ENCODE peak calls at places on chromosomes 1 and 21, in six cellular contexts. S is choroid plexus epithelial cell, U is astrocyte of the cerebellum, H is fibroblast of pulmonary artery, R is cardiac fibroblast, Z is neuronal stem cell. T is an unnamed sample.

GRCh38 chr1:205950280-205950679 is 7.0 kb upstream of the SLC26A9 start:
- DNase-seq in S (peak), U (peak), H (peak), R (peak), Z (no peak), T (no peak)

GRCh38 chr1:8061210-8061609 is 35.1 kb upstream of the ERRFI1 start:
- DNase-seq in S (peak), U (peak), H (peak), R (peak), Z (no peak), T (peak)

GRCh38 chr1:117967900-117968299 is 38.4 kb downstream of the WDR3 start:
- DNase-seq in S (peak), U (peak), H (peak), R (peak), Z (no peak), T (no peak)

GRCh38 chr1:223175032-223175431 is 32.0 kb upstream of the TLR5 start:
- DNase-seq in S (no peak), U (no peak), H (no peak), R (no peak), Z (no peak), T (no peak)

GRCh38 chr1:225817611-225818061 is 7.7 kb downstream of the EPHX1 start:
- DNase-seq in S (peak), U (peak), H (peak), R (peak), Z (no peak), T (peak)

GRCh38 chr1:76640092-76640491 is 227.2 kb upstream of the ST6GALNAC5 start:
- DNase-seq in S (peak), U (no peak), H (peak), R (no peak), Z (no peak), T (no peak)

GRCh38 chr1:173405281-173405680 is 71.9 kb upstream of the PRDX6 start:
- DNase-seq in S (no peak), U (no peak), H (no peak), R (no peak), Z (no peak), T (no peak)

GRCh38 chr21:41112740-41113692 is 54.9 kb upstream of the BACE2 start:
- DNase-seq in S (peak), U (peak), H (peak), R (peak), Z (peak), T (peak)

DNA sequence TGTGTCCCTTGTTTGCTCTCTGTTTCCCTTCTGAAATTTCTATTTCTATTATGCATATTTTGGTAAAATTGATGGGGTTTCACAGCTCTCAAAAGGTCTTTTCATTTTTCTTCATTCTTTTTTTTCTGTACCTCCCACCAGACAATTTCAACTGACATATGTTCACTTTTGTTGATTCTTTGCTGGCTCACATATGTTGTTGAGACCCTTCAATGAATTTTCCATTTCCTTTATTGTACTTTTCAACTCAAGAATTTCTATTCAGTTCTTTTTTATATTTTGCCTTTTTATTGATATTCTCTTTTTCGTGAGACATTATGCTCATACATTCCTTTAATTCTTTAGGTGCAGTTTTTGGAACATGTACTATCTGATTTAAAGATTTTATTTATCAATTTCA is 102.6 kb upstream of the GRIK1 start:
- DNase-seq in S (no peak), U (no peak), H (no peak), R (no peak), Z (no peak), T (no peak)
- H3K4me3 ChIP-seq in S (no peak), U (no peak), H (no peak), R (no peak), Z (no peak), T (no peak)

GRCh38 chr1:57327946-57328345 is 95.9 kb downstream of the DAB1 start:
- DNase-seq in S (no peak), U (no peak), H (no peak), R (no peak), Z (no peak), T (no peak)
- H3K4me3 ChIP-seq in S (no peak), U (no peak), H (no peak), R (no peak), Z (no peak), T (no peak)

GRCh38 chr1:198161718-198162090 is 4.9 kb downstream of the NEK7 start:
- DNase-seq in S (no peak), U (no peak), H (no peak), R (no peak), Z (no peak), T (no peak)
- H3K4me3 ChIP-seq in S (no peak), U (no peak), H (no peak), R (no peak), Z (no peak), T (no peak)

DNA sequence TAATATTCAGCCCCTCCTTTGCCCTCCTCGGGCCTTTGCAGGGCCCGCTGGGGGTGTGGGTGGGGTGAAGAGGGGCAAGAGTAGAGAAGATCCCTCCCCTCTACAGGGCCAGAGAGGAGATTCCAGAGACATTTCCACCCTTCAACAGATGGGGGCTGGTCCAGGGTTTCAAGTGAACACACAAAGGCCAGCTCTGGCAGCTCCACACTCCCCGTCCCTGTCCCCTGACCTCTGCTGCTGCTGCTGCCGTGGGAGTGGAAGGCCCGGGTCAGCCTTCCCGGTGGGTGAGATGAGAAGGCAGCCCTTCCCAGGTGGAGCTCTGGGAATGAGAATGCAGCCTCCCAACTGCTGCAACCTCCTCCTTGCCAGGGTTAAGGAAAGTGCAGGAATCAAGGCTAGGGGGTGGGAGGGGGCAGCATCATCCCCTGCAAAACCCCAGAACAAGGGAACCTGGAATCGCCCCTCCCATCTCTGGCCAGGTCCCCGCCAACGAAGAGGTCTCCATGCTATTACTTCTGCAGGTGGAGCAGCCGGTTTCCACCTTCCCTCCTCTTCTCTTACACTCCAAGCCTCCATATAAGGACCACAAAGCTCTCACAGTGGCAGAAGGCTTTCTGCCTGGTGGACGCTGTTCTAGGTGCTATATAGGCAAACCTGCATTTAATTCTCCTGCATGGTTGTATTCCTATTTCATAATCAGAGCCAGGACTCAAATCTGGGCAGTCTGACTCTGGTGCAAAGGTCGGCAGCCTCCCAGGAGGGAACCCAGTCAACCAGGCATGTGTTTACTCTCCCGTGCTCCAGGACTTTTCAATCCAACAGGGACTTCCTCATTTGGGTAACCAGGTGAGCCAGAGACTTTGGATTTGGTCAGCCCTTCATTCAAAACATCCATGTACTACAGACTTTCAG is 22.9 kb upstream of the ARHGEF10L start:
- DNase-seq in S (no peak), U (no peak), H (no peak), R (no peak), Z (no peak), T (no peak)
- H3K4me3 ChIP-seq in S (no peak), U (no peak), H (no peak), R (no peak), Z (no peak), T (no peak)

GRCh38 chr1:1626207-1627141 is 5.5 kb upstream of the MMP23B start:
- DNase-seq in S (no peak), U (no peak), H (no peak), R (no peak), Z (no peak), T (no peak)
- H3K4me3 ChIP-seq in S (no peak), U (no peak), H (no peak), R (no peak), Z (no peak), T (no peak)

DNA sequence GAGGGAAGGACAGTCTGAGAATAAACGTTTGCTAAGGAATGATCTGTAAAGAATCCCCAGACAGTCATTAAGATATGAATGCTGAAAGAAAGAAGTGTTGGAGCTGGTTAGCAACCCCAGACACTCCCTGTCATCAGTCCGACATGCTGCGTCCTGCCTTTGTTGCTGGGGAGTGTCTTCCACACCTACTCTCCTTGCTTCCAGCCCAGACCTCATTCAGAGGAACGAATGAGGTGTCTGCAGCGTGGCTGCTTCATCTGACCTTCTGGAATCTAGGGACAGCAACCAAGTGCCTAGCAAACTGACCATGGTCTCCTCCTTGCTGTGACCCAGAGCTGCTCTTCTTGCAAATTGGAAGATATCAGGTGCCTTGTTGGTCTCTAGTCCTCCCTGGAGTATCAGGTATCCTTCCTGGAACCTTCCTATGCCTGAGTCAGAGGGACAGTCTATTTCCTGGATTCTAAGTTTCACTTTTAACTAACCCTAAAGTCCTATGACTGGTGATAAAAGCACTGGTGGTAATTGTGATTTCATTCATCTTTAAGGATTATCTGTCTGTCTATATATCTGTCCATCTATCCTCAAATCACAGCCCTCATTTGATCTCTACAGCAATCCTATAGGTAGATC is 45.3 kb downstream of the NFASC start:
- DNase-seq in S (no peak), U (no peak), H (no peak), R (no peak), Z (no peak), T (no peak)
- H3K4me3 ChIP-seq in S (no peak), U (no peak), H (no peak), R (no peak), Z (no peak), T (no peak)

DNA sequence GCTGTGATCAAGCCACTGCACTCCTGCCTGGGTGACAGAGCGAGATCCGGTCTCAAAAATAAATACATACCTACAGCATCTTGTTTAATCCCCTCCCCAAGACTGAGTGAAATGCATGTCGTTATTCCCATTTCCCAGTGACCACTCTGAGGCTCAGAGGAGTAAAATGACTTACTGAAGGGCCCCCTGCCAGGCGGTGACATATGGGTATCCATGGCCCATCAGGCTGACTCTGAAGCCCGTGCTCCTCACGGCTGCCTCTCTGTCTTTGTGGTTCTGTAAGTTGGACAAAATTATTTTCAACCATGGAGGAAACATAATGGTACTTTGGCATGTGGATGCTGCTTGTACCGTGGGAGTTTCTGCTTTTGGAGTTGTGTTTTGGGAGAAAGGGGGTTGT is 17.3 kb upstream of the PINK1 start:
- DNase-seq in S (no peak), U (no peak), H (no peak), R (no peak), Z (no peak), T (no peak)
- H3K4me3 ChIP-seq in S (no peak), U (no peak), H (no peak), R (no peak), Z (no peak), T (no peak)

DNA sequence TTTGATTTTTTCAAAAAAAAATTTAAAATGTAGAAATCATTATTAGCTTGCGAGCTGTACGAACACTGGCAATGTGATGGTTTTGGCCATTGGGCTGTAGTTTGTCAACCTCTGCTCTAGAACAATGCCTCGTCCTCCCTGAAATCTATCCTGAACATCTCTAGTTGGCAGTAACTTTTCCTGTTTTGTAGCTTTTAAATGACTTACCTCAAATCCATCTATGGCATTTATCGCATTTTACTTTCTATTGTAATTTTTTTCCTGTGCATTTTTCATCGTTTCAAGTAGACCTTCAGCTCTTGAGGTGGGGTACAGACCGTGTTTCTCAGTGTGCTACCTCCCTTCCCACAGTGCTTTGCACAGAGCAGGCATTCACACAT is 30.4 kb upstream of the A3GALT2 start:
- DNase-seq in S (no peak), U (no peak), H (no peak), R (no peak), Z (no peak), T (no peak)
- H3K4me3 ChIP-seq in S (no peak), U (no peak), H (no peak), R (no peak), Z (no peak), T (no peak)

DNA sequence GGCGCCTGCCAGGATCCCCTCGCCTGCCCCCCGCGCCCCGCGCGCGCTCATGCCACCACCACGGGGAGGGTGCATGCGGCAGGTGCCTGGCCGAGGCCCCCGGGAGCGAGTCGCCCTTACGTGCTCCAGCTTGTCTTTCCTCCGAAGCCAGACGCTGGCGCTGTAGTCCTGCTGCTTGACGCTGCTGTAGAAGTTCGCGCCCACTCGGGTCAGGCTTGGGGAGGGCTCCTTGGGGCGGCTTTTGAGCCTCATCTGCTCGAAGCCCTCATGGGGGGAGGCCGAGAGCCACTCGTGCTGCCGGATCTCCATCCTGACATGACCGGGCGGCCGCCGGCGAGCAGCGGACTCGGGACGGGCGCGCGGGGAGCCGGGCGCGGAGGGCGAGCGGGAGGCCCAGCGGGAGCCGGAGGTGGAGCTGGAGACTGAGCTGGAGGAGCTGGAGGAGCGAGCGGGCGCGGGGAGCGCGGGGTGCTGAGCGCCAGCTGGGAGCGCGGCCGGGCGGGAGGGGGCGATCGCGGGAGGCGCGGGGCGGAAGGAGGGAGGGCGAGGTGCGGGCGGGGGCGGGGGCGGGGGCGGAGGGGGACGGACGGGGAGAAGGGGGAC is 428 bp downstream of the PLD5 start:
- DNase-seq in S (no peak), U (no peak), H (peak), R (peak), Z (peak), T (no peak)
- H3K4me3 ChIP-seq in S (no peak), U (peak), H (no peak), R (peak), Z (peak), T (no peak)

T was measured in AG04449.